ENCODE peak calls at places on chromosomes 6 and 20, in six cellular contexts. H is Peyer's patch, Z is GM12865, W is astrocyte, I is cardiac muscle cell, X is mucosa of descending colon. Y is an unnamed sample.

GRCh38 chr6:101070044-101070608 is 189.0 kb upstream of the ASCC3 start:
- DNase-seq in W (no peak), I (no peak), X (no peak), Z (no peak), H (no peak), Y (no peak)

GRCh38 chr6:25061289-25061945 is 125.7 kb upstream of the RIPOR2 start:
- DNase-seq in W (peak; percentile 16), Z (no peak), X (no peak), H (no peak), I (no peak), Y (no peak)

GRCh38 chr6:79702701-79703100 is 71.6 kb downstream of the SH3BGRL2 start:
- DNase-seq in X (no peak), W (no peak), I (no peak), Z (no peak), H (no peak), Y (no peak)

GRCh38 chr6:112956696-112957525 is 609.8 kb downstream of the RFPL4B start:
- DNase-seq in I (peak; percentile 70), Z (no peak), X (no peak), H (no peak), W (peak; percentile 98), Y (no peak)

GRCh38 chr6:68497927-68498326 is 137.2 kb upstream of the ADGRB3 start:
- DNase-seq in W (peak; percentile 39), H (no peak), I (no peak), X (no peak), Z (no peak), Y (no peak)

GRCh38 chr20:61927193-61927825 is 138.4 kb downstream of the TAF4 start:
- DNase-seq in I (no peak), Z (no peak), X (no peak), H (no peak), W (no peak), Y (no peak)

GRCh38 chr6:43246301-43247114 is 3.2 kb downstream of the TTBK1 start:
- DNase-seq in X (peak; percentile 72), I (peak; percentile 90), Z (peak; percentile 57), W (no peak), H (peak; percentile 51), Y (peak; percentile 70)

GRCh38 chr6:6918216-6918983 is 189.4 kb upstream of the RREB1 start:
- DNase-seq in Z (peak; percentile 89), X (no peak), W (peak; percentile 70), I (no peak), H (no peak), Y (no peak)

GRCh38 chr6:150263765-150264415 is 104.9 kb upstream of the IYD start:
- DNase-seq in Z (peak; percentile 33), X (no peak), H (no peak), W (no peak), I (no peak), Y (peak; percentile 15)

GRCh38 chr20:43058077-43058476 is 131.6 kb downstream of the PTPRT start:
- DNase-seq in X (no peak), I (no peak), H (no peak), Z (no peak), W (no peak), Y (no peak)

GRCh38 chr6:42509765-42510164 is 54.1 kb upstream of the UBR2 start:
- DNase-seq in W (no peak), X (no peak), Z (peak; percentile 84), H (no peak), I (no peak), Y (no peak)

GRCh38 chr20:45983279-45983743 is 11.3 kb upstream of the ZNF335 start:
- DNase-seq in I (no peak), Z (no peak), H (no peak), W (no peak), X (no peak), Y (no peak)

GRCh38 chr6:15358579-15359327 is 112.9 kb downstream of the JARID2 start:
- DNase-seq in Z (peak; percentile 71), X (no peak), I (peak; percentile 56), H (peak; percentile 64), W (peak; percentile 78), Y (no peak)

GRCh38 chr6:15957655-15958169 is 171.2 kb upstream of the MYLIP start:
- DNase-seq in I (no peak), W (no peak), X (no peak), H (no peak), Z (no peak), Y (no peak)

GRCh38 chr20:5670874-5671273 is 79.3 kb upstream of the SHLD1 start:
- DNase-seq in W (no peak), Z (no peak), H (no peak), X (no peak), I (no peak), Y (no peak)

GRCh38 chr20:25553819-25554296 is 31.5 kb downstream of the NINL start:
- DNase-seq in Z (no peak), H (no peak), W (no peak), I (no peak), X (no peak), Y (no peak)

GRCh38 chr6:32967151-32968091 is 973 bp upstream of the BRD2 start:
- DNase-seq in Z (peak; percentile 79), W (peak; percentile 34), H (no peak), X (no peak), I (no peak), Y (peak; percentile 63)

GRCh38 chr6:52306972-52307849 is 22.7 kb upstream of the MCM3 start:
- DNase-seq in Z (no peak), W (no peak), H (no peak), I (no peak), X (no peak), Y (no peak)

GRCh38 chr6:137699036-137699683 is 167.9 kb upstream of the TNFAIP3 start:
- DNase-seq in W (no peak), H (no peak), I (no peak), Z (peak; percentile 10), X (no peak), Y (no peak)

GRCh38 chr20:4811661-4812181 is 90.0 kb downstream of the PRND start:
- DNase-seq in X (peak; percentile 65), Z (peak; percentile 44), I (no peak), H (peak; percentile 87), W (no peak), Y (peak; percentile 51)

GRCh38 chr20:63973636-63974401 is 4.1 kb upstream of the ZNF512B start:
- DNase-seq in I (peak; percentile 94), H (peak; percentile 72), W (peak; percentile 50), X (peak; percentile 91), Z (peak; percentile 87), Y (peak; percentile 76)

GRCh38 chr20:16476032-16476431 is 97.2 kb downstream of the KIF16B start:
- DNase-seq in H (no peak), Z (peak; percentile 55), W (no peak), I (peak; percentile 41), X (no peak), Y (peak; percentile 68)

GRCh38 chr6:80249897-80250296 is 143.4 kb downstream of the BCKDHB start:
- DNase-seq in H (no peak), I (no peak), Z (no peak), W (peak; percentile 13), X (no peak), Y (no peak)

GRCh38 chr6:167827588-167828324 is 1.0 kb downstream of the AFDN start:
- DNase-seq in Z (peak; percentile 48), H (no peak), I (peak; percentile 70), W (no peak), X (peak; percentile 79), Y (peak; percentile 72)

GRCh38 chr6:161569071-161569470 is 295.2 kb upstream of the AGPAT4 start:
- DNase-seq in H (no peak), W (no peak), Z (no peak), I (no peak), X (no peak), Y (no peak)

GRCh38 chr20:48191200-48191599 is 405.9 kb upstream of the SULF2 start:
- DNase-seq in Z (no peak), H (no peak), W (peak; percentile 40), X (no peak), I (no peak), Y (no peak)

GRCh38 chr20:36975085-36975829 is 23.7 kb upstream of the SAMHD1 start:
- DNase-seq in W (no peak), X (no peak), I (no peak), Z (peak; percentile 36), H (peak; percentile 67), Y (peak; percentile 55)

GRCh38 chr6:125444234-125444949 is 142.6 kb upstream of the HDDC2 start:
- DNase-seq in W (no peak), X (peak; percentile 27), Z (no peak), I (no peak), H (no peak), Y (no peak)

GRCh38 chr6:32416031-32416430 is 9.1 kb upstream of the BTNL2 start:
- DNase-seq in X (no peak), H (no peak), I (no peak), W (peak; percentile 42), Z (no peak), Y (no peak)

GRCh38 chr6:67952121-67952520 is 683.0 kb upstream of the ADGRB3 start:
- DNase-seq in Z (no peak), H (no peak), X (no peak), W (peak; percentile 5), I (no peak), Y (no peak)

GRCh38 chr6:134372603-134373281 is 54.8 kb upstream of the SGK1 start:
- DNase-seq in X (no peak), Z (no peak), H (no peak), I (no peak), W (peak; percentile 32), Y (peak; percentile 87)

GRCh38 chr20:56458227-56458821 is 10.1 kb upstream of the RTF2 start:
- DNase-seq in W (no peak), X (no peak), I (no peak), Z (no peak), H (no peak), Y (no peak)
- H3K4me3 ChIP-seq in W (no peak overlapping the region), X (no peak overlapping the region), I (no peak overlapping the region), Z (no peak overlapping the region), H (no peak overlapping the region), Y (no peak overlapping the region)

GRCh38 chr6:10521104-10521808 is at the start of gene GCNT2:
- DNase-seq in H (no peak), I (peak; percentile 94), X (no peak), Z (peak; percentile 43), W (peak; percentile 37), Y (peak; percentile 64)
- H3K4me3 ChIP-seq in H (peak within 1 kb of the TSS; percentile 24), I (peak within 1 kb of the TSS; percentile 21), X (no peak within 1 kb of the TSS), Z (peak within 1 kb of the TSS; percentile 14), W (no peak within 1 kb of the TSS), Y (no peak within 1 kb of the TSS)

GRCh38 chr6:91166271-91166670 is 579.4 kb upstream of the MAP3K7 start:
- DNase-seq in W (peak; percentile 42), I (no peak), H (no peak), Z (no peak), X (no peak), Y (no peak)
- H3K4me3 ChIP-seq in W (no peak overlapping the region), I (no peak overlapping the region), H (no peak overlapping the region), Z (no peak overlapping the region), X (no peak overlapping the region), Y (no peak overlapping the region)

GRCh38 chr6:144007455-144007778 is 642 bp downstream of the PLAGL1 start:
- DNase-seq in Z (no peak), W (no peak), X (no peak), I (no peak), H (no peak), Y (no peak)
- H3K4me3 ChIP-seq in Z (peak overlapping the region; percentile 40), W (peak overlapping the region; percentile 76), X (peak overlapping the region; percentile 40), I (peak overlapping the region; percentile 64), H (peak overlapping the region; percentile 79), Y (no peak overlapping the region)

GRCh38 chr6:128519132-128519930 is 1.1 kb downstream of the PTPRK start:
- DNase-seq in H (no peak), W (peak; percentile 45), I (peak; percentile 70), X (peak; percentile 74), Z (peak; percentile 20), Y (peak; percentile 61)
- H3K4me3 ChIP-seq in H (peak overlapping the region; percentile 78), W (peak overlapping the region; percentile 90), I (peak overlapping the region; percentile 78), X (peak overlapping the region; percentile 76), Z (peak overlapping the region; percentile 68), Y (peak overlapping the region; percentile 78)

GRCh38 chr6:141139461-141139860 is 993.3 kb upstream of the GJE1 start:
- DNase-seq in H (no peak), W (no peak), I (no peak), X (no peak), Z (no peak), Y (no peak)
- H3K4me3 ChIP-seq in H (no peak overlapping the region), W (no peak overlapping the region), I (no peak overlapping the region), X (no peak overlapping the region), Z (no peak overlapping the region), Y (no peak overlapping the region)

Y was measured in small intestine.